ENCODE peak calls at places on chromosomes 2 and 18, in five cellular contexts. S is Peyer's patch, U is thoracic aorta, I is GM23248, Z is GM23338. P is an unnamed sample. For H3K27me3 and H3K36me3, the result is how much of the 10 kb centered on the place peaks cover.

GRCh38 chr2:44496130-44496529 is 134.4 kb downstream of the CAMKMT start:
- DNase-seq in U (no peak), S (no peak), I (no peak), Z (no peak), P (no peak)

GRCh38 chr2:58852243-58852642 is 611.1 kb upstream of the FANCL start:
- DNase-seq in S (no peak), Z (no peak), U (no peak), I (no peak), P (no peak)

GRCh38 chr2:37570773-37571570 is 100.5 kb downstream of the CDC42EP3 start:
- DNase-seq in U (no peak), I (peak), S (no peak), Z (no peak), P (peak)

GRCh38 chr18:23967321-23968089 is 47.0 kb upstream of the TTC39C start:
- DNase-seq in I (no peak), U (no peak), S (peak), Z (no peak), P (no peak)

GRCh38 chr2:145593991-145594702 is 1074.2 kb upstream of the ZEB2 start:
- DNase-seq in I (peak), S (no peak), U (no peak), Z (peak), P (peak)

GRCh38 chr2:238790877-238791276 is 57.0 kb upstream of the TWIST2 start:
- DNase-seq in S (no peak), U (no peak), Z (no peak), I (peak), P (no peak)

GRCh38 chr2:12642855-12643254 is 73.9 kb upstream of the TRIB2 start:
- DNase-seq in I (no peak), U (no peak), Z (no peak), S (no peak), P (no peak)

GRCh38 chr18:10997885-10998284 is 151.5 kb downstream of the PIEZO2 start:
- DNase-seq in Z (no peak), S (no peak), I (no peak), U (no peak), P (no peak)

GRCh38 chr2:169619946-169620345 is 35.8 kb downstream of the PPIG start:
- DNase-seq in U (no peak), S (no peak), Z (no peak), I (peak), P (no peak)

GRCh38 chr2:705971-706511 is 28.8 kb upstream of the TMEM18 start:
- DNase-seq in I (no peak), U (no peak), S (no peak), Z (no peak), P (no peak)

GRCh38 chr2:168913495-168913894 is 12.4 kb downstream of the G6PC2 start:
- DNase-seq in S (no peak), Z (no peak), U (no peak), I (no peak), P (no peak)

GRCh38 chr2:198905881-198906612 is 551.7 kb downstream of the SATB2 start:
- DNase-seq in U (no peak), S (no peak), Z (no peak), I (no peak), P (no peak)

GRCh38 chr2:157989227-157989626 is 112.4 kb upstream of the UPP2 start:
- DNase-seq in I (no peak), Z (no peak), S (no peak), U (no peak), P (no peak)

GRCh38 chr2:242034138-242034537 is 164.6 kb downstream of the RTP5 start:
- DNase-seq in I (no peak), S (no peak), U (no peak), Z (no peak), P (no peak)

GRCh38 chr2:230068658-230069080 is at the start of gene SLC16A14:
- DNase-seq in Z (peak), S (peak), I (peak), U (no peak), P (peak)

GRCh38 chr18:46411862-46412690 is 244.9 kb downstream of the LOXHD1 start:
- DNase-seq in I (no peak), U (no peak), S (no peak), Z (peak), P (no peak)

GRCh38 chr2:31193066-31193396 is 24.3 kb downstream of the CAPN14 start:
- DNase-seq in Z (peak), U (no peak), S (no peak), I (no peak), P (no peak)

GRCh38 chr2:44061876-44062275 is 66.1 kb upstream of the LRPPRC start:
- DNase-seq in U (no peak), S (no peak), Z (peak), I (no peak), P (no peak)

GRCh38 chr18:22260208-22260816 is 90.9 kb downstream of the GATA6 start:
- DNase-seq in I (no peak), S (no peak), U (no peak), Z (no peak), P (no peak)

GRCh38 chr2:138432971-138433370 is 68.6 kb upstream of the SPOPL start:
- DNase-seq in S (no peak), Z (no peak), I (peak), U (no peak), P (no peak)

GRCh38 chr2:149732001-149732685 is 144.6 kb upstream of the MMADHC start:
- DNase-seq in U (peak), I (peak), S (no peak), Z (no peak), P (peak)

GRCh38 chr2:72543527-72544216 is 282.2 kb downstream of the EXOC6B start:
- DNase-seq in I (no peak), U (no peak), S (no peak), Z (no peak), P (no peak)

GRCh38 chr2:42141687-42142475 is 27.3 kb upstream of the EML4 start:
- DNase-seq in S (peak), U (no peak), I (peak), Z (peak), P (peak)

GRCh38 chr2:84386326-84386995 is 72.6 kb downstream of the SUCLG1 start:
- DNase-seq in I (no peak), U (no peak), S (no peak), Z (no peak), P (no peak)

GRCh38 chr18:43501099-43501498 is 223.8 kb upstream of the SYT4 start:
- DNase-seq in S (no peak), Z (no peak), U (no peak), I (no peak), P (no peak)

GRCh38 chr2:17879137-17879912 is 858 bp downstream of the KCNS3 start:
- DNase-seq in I (peak), Z (peak), U (no peak), S (peak), P (peak)

GRCh38 chr2:62956646-62957045 is 94.0 kb upstream of the OTX1 start:
- DNase-seq in Z (no peak), U (no peak), S (no peak), I (no peak), P (no peak)

GRCh38 chr2:9141706-9142460 is 64.7 kb upstream of the ASAP2 start:
- DNase-seq in Z (no peak), I (no peak), S (no peak), U (no peak), P (no peak)
- H3K27me3 ChIP-seq in Z (under half), I (under half), S (under half), U (under half), P (under half)

GRCh38 chr2:159427048-159427447 is 140.5 kb upstream of the WDSUB1 start:
- DNase-seq in S (no peak), U (no peak), Z (no peak), I (no peak), P (no peak)
- H3K36me3 ChIP-seq in S (under half), U (under half), Z (under half), I (under half), P (under half)

DNA sequence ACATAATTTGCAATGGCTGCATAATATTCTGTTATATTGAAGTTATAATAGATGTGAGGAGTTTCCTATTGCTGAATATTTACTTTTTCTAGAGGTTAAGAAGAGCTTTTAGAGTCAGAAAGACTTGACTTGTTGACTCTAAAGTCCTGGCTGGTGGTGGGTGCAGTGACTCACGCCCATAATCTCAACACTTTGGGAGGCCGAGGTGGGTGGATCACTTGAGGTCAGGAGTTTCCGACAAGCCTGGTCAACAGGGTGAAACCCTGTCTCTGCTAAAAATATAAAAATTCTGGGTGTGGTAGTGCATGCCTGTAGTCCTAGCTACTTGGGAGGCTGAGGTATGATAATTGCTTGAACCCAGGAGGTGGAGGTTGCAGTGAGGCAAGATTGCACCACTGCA is 33.9 kb upstream of the ATIC start:
- DNase-seq in S (no peak), Z (no peak), I (no peak), U (no peak), P (no peak)
- H3K27me3 ChIP-seq in S (under half), Z (under half), I (under half), U (under half), P (under half)

DNA sequence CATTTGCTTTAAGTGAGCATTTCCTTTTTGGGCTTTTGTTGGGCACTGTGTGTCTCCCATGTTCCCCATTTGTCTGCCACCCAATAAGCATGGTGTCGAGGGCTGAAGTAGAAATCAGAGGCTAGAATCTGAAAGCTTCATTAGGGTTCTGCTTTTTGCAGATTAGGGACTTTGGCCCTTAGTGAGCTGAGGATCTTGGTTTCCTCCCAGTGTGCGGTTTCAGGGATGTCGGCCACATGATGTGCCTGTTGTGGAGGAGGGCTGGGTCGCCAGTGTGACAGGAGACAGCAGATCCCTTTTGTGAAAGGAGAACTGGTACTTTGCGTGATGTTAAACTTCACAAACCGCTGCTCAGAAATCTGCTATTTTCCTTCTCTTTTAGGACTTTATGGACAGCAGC is 41.1 kb downstream of the PLEKHB2 start:
- DNase-seq in Z (no peak), U (no peak), S (no peak), I (no peak), P (peak)
- H3K36me3 ChIP-seq in Z (under half), U (under half), S (under half), I (under half), P (under half)